ENCODE peak calls at places on chromosome X, in six cellular contexts. M, R, J, Q, B and V are unnamed samples.

GRCh38 chrX:63434206-63434605 is 83.1 kb upstream of the SPIN4 start:
- DNase-seq in B (no peak), M (no peak), J (no peak), Q (no peak), R (no peak), V (no peak)

GRCh38 chrX:153913211-153913610 is 8.7 kb downstream of the AVPR2 start:
- DNase-seq in J (no peak), M (no peak), B (no peak), Q (no peak), R (no peak), V (no peak)

GRCh38 chrX:9515973-9516538 is 51.2 kb downstream of the TBL1X start:
- DNase-seq in B (no peak), Q (no peak), J (no peak), M (no peak), R (no peak), V (no peak)

GRCh38 chrX:112636288-112636687 is 43.5 kb downstream of the LHFPL1 start:
- DNase-seq in B (peak), Q (no peak), M (no peak), R (no peak), J (no peak), V (no peak)

GRCh38 chrX:131874300-131874699 is 148.8 kb upstream of the STK26 start:
- DNase-seq in Q (no peak), B (no peak), M (no peak), J (no peak), R (no peak), V (no peak)

GRCh38 chrX:109199726-109200125 is 282.2 kb downstream of the GUCY2F start:
- DNase-seq in J (no peak), B (peak), M (no peak), R (no peak), Q (peak), V (peak)

GRCh38 chrX:134545524-134545923 is 85.6 kb downstream of the HPRT1 start:
- DNase-seq in M (no peak), Q (no peak), B (no peak), R (no peak), J (no peak), V (no peak)

GRCh38 chrX:40176256-40176978 is 78.7 kb upstream of the BCOR start:
- DNase-seq in Q (no peak), J (no peak), R (peak), M (no peak), B (peak), V (no peak)

GRCh38 chrX:120262781-120263719 is 12.4 kb downstream of the ZBTB33 start:
- DNase-seq in B (no peak), R (no peak), M (no peak), J (no peak), Q (no peak), V (no peak)

GRCh38 chrX:15916704-15917084 is 62.1 kb upstream of the AP1S2 start:
- DNase-seq in M (no peak), Q (no peak), J (no peak), B (no peak), R (no peak), V (no peak)

GRCh38 chrX:70026112-70026850 is 23.5 kb downstream of the AWAT2 start:
- DNase-seq in M (no peak), J (no peak), B (no peak), Q (no peak), R (no peak), V (no peak)

GRCh38 chrX:40871385-40872082 is 136.2 kb upstream of the MED14 start:
- DNase-seq in J (no peak), B (peak), R (no peak), Q (no peak), M (no peak), V (no peak)

GRCh38 chrX:40090050-40090804 is 7.5 kb downstream of the BCOR start:
- DNase-seq in J (no peak), B (peak), Q (no peak), M (no peak), R (peak), V (no peak)

GRCh38 chrX:133685806-133686205 is 270.5 kb upstream of the GPC4 start:
- DNase-seq in R (no peak), J (peak), M (no peak), Q (no peak), B (no peak), V (no peak)

GRCh38 chrX:16785247-16786138 is 773 bp upstream of the TXLNG start:
- DNase-seq in B (peak), R (no peak), Q (no peak), J (no peak), M (no peak), V (no peak)

GRCh38 chrX:69268637-69269036 is 103.4 kb upstream of the PJA1 start:
- DNase-seq in B (no peak), M (no peak), J (no peak), R (no peak), Q (no peak), V (no peak)

GRCh38 chrX:11887175-11887574 is 129.1 kb downstream of the MSL3 start:
- DNase-seq in M (no peak), R (no peak), Q (no peak), J (no peak), B (no peak), V (no peak)

GRCh38 chrX:115147220-115147619 is 42.0 kb upstream of the RBMXL3 start:
- DNase-seq in M (no peak), J (no peak), B (peak), R (no peak), Q (no peak), V (peak)

GRCh38 chrX:81925812-81926211 is 723.9 kb downstream of the SH3BGRL start:
- DNase-seq in M (no peak), Q (no peak), R (no peak), J (no peak), B (no peak), V (no peak)

GRCh38 chrX:44344194-44344593 is 722 bp upstream of the EFHC2 start:
- DNase-seq in B (no peak), Q (no peak), J (no peak), R (no peak), M (no peak), V (no peak)

GRCh38 chrX:130502023-130502570 is 100.3 kb downstream of the RBMX2 start:
- DNase-seq in Q (no peak), J (no peak), B (no peak), R (no peak), M (no peak), V (no peak)

GRCh38 chrX:1026263-1027015 is 186.0 kb downstream of the CRLF2 start:
- DNase-seq in M (no peak), B (no peak), Q (no peak), R (no peak), J (no peak), V (no peak)

GRCh38 chrX:30887721-30888120 is 1.3 kb downstream of the TAB3 start:
- DNase-seq in B (no peak), M (no peak), R (no peak), Q (no peak), J (no peak), V (no peak)